ENCODE peak calls at places on chromosomes 4 and X, in seven cellular contexts. F is AG04450; Q is A673; B is T-helper 17 cell; Y is mammary epithelial cell; N is mucosa of gallbladder; W is stimulated activated CD4-positive, alpha-beta T cell treated with anti-CD3 and anti-CD28 coated beads, TNF-alpha, amount 100 ng/mL, for 1 hour. E is an unnamed sample.

GRCh38 chr4:109499513-109499912 is 60.5 kb upstream of the MCUB start:
- DNase-seq in F (no peak), Q (no peak), B (no peak), Y (no peak), N (no peak), W (no peak), E (no peak)

GRCh38 chrX:138710311-138710791 is 1.2 kb downstream of the FGF13 start:
- DNase-seq in F (no peak), Q (no peak), B (no peak), Y (no peak), N (no peak), W (no peak), E (no peak)

GRCh38 chr4:175671491-175671934 is 140.6 kb downstream of the GPM6A start:
- DNase-seq in F (no peak), Q (peak; percentile 12), B (no peak), Y (no peak), N (no peak), W (no peak), E (no peak)

GRCh38 chrX:18149454-18149853 is 71.2 kb downstream of the BEND2 start:
- DNase-seq in F (no peak), Q (no peak), B (no peak), Y (no peak), N (no peak), W (no peak), E (no peak)

GRCh38 chrX:22234380-22234779 is 38.3 kb upstream of the CBLL2 start:
- DNase-seq in F (no peak), Q (no peak), B (no peak), Y (no peak), N (no peak), W (no peak), E (no peak)

GRCh38 chr4:176840166-176840565 is 47.4 kb upstream of the VEGFC start:
- DNase-seq in F (no peak), Q (no peak), B (no peak), Y (peak; percentile 12), N (no peak), W (no peak), E (no peak)

GRCh38 chr4:182307746-182308145 is 64.5 kb downstream of the TENM3 start:
- DNase-seq in F (peak; percentile 91), Q (no peak), B (no peak), Y (peak; percentile 98), N (peak; percentile 25), W (no peak), E (no peak)

GRCh38 chr4:11428161-11428700 is 463 bp downstream of the HS3ST1 start:
- DNase-seq in F (no peak), Q (no peak), B (no peak), Y (no peak), N (no peak), W (no peak), E (no peak)

GRCh38 chr4:142434519-142435224 is 411.4 kb downstream of the INPP4B start:
- DNase-seq in F (no peak), Q (no peak), B (no peak), Y (no peak), N (no peak), W (no peak), E (no peak)

E was measured in left lobe of liver.